ENCODE peak calls at places on chromosomes 5 and 9, in ten cellular contexts. One of them, this sample, is unnamed.

GRCh38 chr5:83724915-83725314 is 4.3 kb upstream of the HAPLN1 start:
- DNase-seq in CD8-positive, alpha-beta T cell: no peak
- DNase-seq in H9: no peak
- DNase-seq in fibroblast of lung: no peak
- DNase-seq in cardiac muscle cell: no peak
- DNase-seq in aorta: no peak
- DNase-seq in HCT116: no peak
- DNase-seq in SK-N-SH: peak
- DNase-seq in upper lobe of left lung: no peak
- DNase-seq in A549: no peak
- DNase-seq in this sample: no peak

GRCh38 chr5:31237159-31237558 is 43.7 kb downstream of the CDH6 start:
- DNase-seq in CD8-positive, alpha-beta T cell: no peak
- DNase-seq in H9: no peak
- DNase-seq in fibroblast of lung: no peak
- DNase-seq in cardiac muscle cell: no peak
- DNase-seq in aorta: no peak
- DNase-seq in HCT116: no peak
- DNase-seq in SK-N-SH: peak
- DNase-seq in upper lobe of left lung: no peak
- DNase-seq in A549: no peak
- DNase-seq in this sample: no peak

GRCh38 chr9:130906727-130907416 is 10.3 kb upstream of the QRFP start:
- DNase-seq in CD8-positive, alpha-beta T cell: no peak
- DNase-seq in H9: no peak
- DNase-seq in fibroblast of lung: no peak
- DNase-seq in cardiac muscle cell: no peak
- DNase-seq in aorta: no peak
- DNase-seq in HCT116: no peak
- DNase-seq in SK-N-SH: no peak
- DNase-seq in upper lobe of left lung: no peak
- DNase-seq in A549: no peak
- DNase-seq in this sample: no peak

GRCh38 chr5:145975001-145975360 is 38.6 kb downstream of the SH3RF2 start:
- DNase-seq in CD8-positive, alpha-beta T cell: no peak
- DNase-seq in H9: no peak
- DNase-seq in fibroblast of lung: no peak
- DNase-seq in cardiac muscle cell: no peak
- DNase-seq in aorta: peak
- DNase-seq in HCT116: no peak
- DNase-seq in SK-N-SH: no peak
- DNase-seq in upper lobe of left lung: no peak
- DNase-seq in A549: no peak
- DNase-seq in this sample: peak

GRCh38 chr5:137348759-137349158 is 150.4 kb downstream of the SPOCK1 start:
- DNase-seq in CD8-positive, alpha-beta T cell: no peak
- DNase-seq in H9: no peak
- DNase-seq in fibroblast of lung: no peak
- DNase-seq in cardiac muscle cell: no peak
- DNase-seq in aorta: no peak
- DNase-seq in HCT116: no peak
- DNase-seq in SK-N-SH: no peak
- DNase-seq in upper lobe of left lung: no peak
- DNase-seq in A549: no peak
- DNase-seq in this sample: no peak

GRCh38 chr5:51652980-51653379 is 269.7 kb downstream of the ISL1 start:
- DNase-seq in CD8-positive, alpha-beta T cell: no peak
- DNase-seq in H9: no peak
- DNase-seq in fibroblast of lung: peak
- DNase-seq in cardiac muscle cell: no peak
- DNase-seq in aorta: no peak
- DNase-seq in HCT116: no peak
- DNase-seq in SK-N-SH: no peak
- DNase-seq in upper lobe of left lung: no peak
- DNase-seq in A549: no peak
- DNase-seq in this sample: no peak

GRCh38 chr9:764105-764524 is 77.4 kb upstream of the DMRT1 start:
- DNase-seq in CD8-positive, alpha-beta T cell: no peak
- DNase-seq in H9: peak
- DNase-seq in fibroblast of lung: peak
- DNase-seq in cardiac muscle cell: peak
- DNase-seq in aorta: peak
- DNase-seq in HCT116: peak
- DNase-seq in SK-N-SH: peak
- DNase-seq in upper lobe of left lung: peak
- DNase-seq in A549: peak
- DNase-seq in this sample: peak

GRCh38 chr5:156515799-156516198 is 188.8 kb downstream of the SGCD start:
- DNase-seq in CD8-positive, alpha-beta T cell: no peak
- DNase-seq in H9: peak
- DNase-seq in fibroblast of lung: no peak
- DNase-seq in cardiac muscle cell: no peak
- DNase-seq in aorta: no peak
- DNase-seq in HCT116: no peak
- DNase-seq in SK-N-SH: no peak
- DNase-seq in upper lobe of left lung: no peak
- DNase-seq in A549: no peak
- DNase-seq in this sample: no peak

GRCh38 chr9:69174645-69175487 is 789 bp downstream of the TJP2 start:
- DNase-seq in CD8-positive, alpha-beta T cell: no peak
- DNase-seq in H9: peak
- DNase-seq in fibroblast of lung: peak
- DNase-seq in cardiac muscle cell: peak
- DNase-seq in aorta: peak
- DNase-seq in HCT116: no peak
- DNase-seq in SK-N-SH: peak
- DNase-seq in upper lobe of left lung: peak
- DNase-seq in A549: no peak
- DNase-seq in this sample: no peak

GRCh38 chr5:13498279-13498678 is 446.2 kb downstream of the DNAH5 start:
- DNase-seq in CD8-positive, alpha-beta T cell: no peak
- DNase-seq in H9: no peak
- DNase-seq in fibroblast of lung: no peak
- DNase-seq in cardiac muscle cell: no peak
- DNase-seq in aorta: no peak
- DNase-seq in HCT116: no peak
- DNase-seq in SK-N-SH: no peak
- DNase-seq in upper lobe of left lung: no peak
- DNase-seq in A549: no peak
- DNase-seq in this sample: no peak

GRCh38 chr5:13508559-13508958 is 435.9 kb downstream of the DNAH5 start:
- DNase-seq in CD8-positive, alpha-beta T cell: no peak
- DNase-seq in H9: no peak
- DNase-seq in fibroblast of lung: no peak
- DNase-seq in cardiac muscle cell: no peak
- DNase-seq in aorta: no peak
- DNase-seq in HCT116: no peak
- DNase-seq in SK-N-SH: no peak
- DNase-seq in upper lobe of left lung: no peak
- DNase-seq in A549: no peak
- DNase-seq in this sample: no peak

GRCh38 chr5:13505326-13505725 is 439.2 kb downstream of the DNAH5 start:
- DNase-seq in CD8-positive, alpha-beta T cell: no peak
- DNase-seq in H9: no peak
- DNase-seq in fibroblast of lung: no peak
- DNase-seq in cardiac muscle cell: no peak
- DNase-seq in aorta: no peak
- DNase-seq in HCT116: no peak
- DNase-seq in SK-N-SH: no peak
- DNase-seq in upper lobe of left lung: no peak
- DNase-seq in A549: no peak
- DNase-seq in this sample: no peak

DNA sequence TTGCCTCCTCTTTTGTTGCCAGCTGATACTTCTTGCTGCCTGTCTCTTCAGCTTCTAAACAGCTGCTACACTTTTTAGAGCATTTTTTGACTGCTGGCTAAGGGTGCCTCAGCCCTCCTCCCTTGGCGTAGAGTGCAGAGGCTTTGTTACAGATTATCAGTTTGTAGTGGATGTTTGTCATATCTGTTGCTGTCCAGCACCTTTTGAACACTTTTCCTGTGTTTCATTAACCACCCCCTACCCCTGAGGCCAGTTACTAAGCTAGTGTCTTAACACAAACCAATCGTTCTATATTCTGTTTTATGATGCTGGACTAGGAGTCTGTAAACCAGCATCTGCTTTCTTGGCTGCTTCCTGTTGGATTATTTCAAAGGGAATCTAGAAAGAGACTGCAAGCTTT is 441.5 kb downstream of the DNAH5 start:
- DNase-seq in CD8-positive, alpha-beta T cell: no peak
- DNase-seq in H9: no peak
- DNase-seq in fibroblast of lung: no peak
- DNase-seq in cardiac muscle cell: no peak
- DNase-seq in aorta: no peak
- DNase-seq in HCT116: no peak
- DNase-seq in SK-N-SH: no peak
- DNase-seq in upper lobe of left lung: no peak
- DNase-seq in A549: no peak
- DNase-seq in this sample: no peak
- H3K27ac ChIP-seq in CD8-positive, alpha-beta T cell: no peak
- H3K27ac ChIP-seq in H9: no peak
- H3K27ac ChIP-seq in fibroblast of lung: no peak
- H3K27ac ChIP-seq in cardiac muscle cell: no peak
- H3K27ac ChIP-seq in aorta: no peak
- H3K27ac ChIP-seq in HCT116: no peak
- H3K27ac ChIP-seq in SK-N-SH: no peak
- H3K27ac ChIP-seq in upper lobe of left lung: no peak
- H3K27ac ChIP-seq in A549: no peak
- H3K27ac ChIP-seq in this sample: no peak

GRCh38 chr9:114053246-114054005 is 24.7 kb downstream of the AMBP start:
- DNase-seq in CD8-positive, alpha-beta T cell: no peak
- DNase-seq in H9: peak
- DNase-seq in fibroblast of lung: no peak
- DNase-seq in cardiac muscle cell: no peak
- DNase-seq in aorta: no peak
- DNase-seq in HCT116: no peak
- DNase-seq in SK-N-SH: no peak
- DNase-seq in upper lobe of left lung: peak
- DNase-seq in A549: no peak
- DNase-seq in this sample: no peak
- H3K27ac ChIP-seq in CD8-positive, alpha-beta T cell: no peak
- H3K27ac ChIP-seq in H9: no peak
- H3K27ac ChIP-seq in fibroblast of lung: no peak
- H3K27ac ChIP-seq in cardiac muscle cell: no peak
- H3K27ac ChIP-seq in aorta: no peak
- H3K27ac ChIP-seq in HCT116: no peak
- H3K27ac ChIP-seq in SK-N-SH: no peak
- H3K27ac ChIP-seq in upper lobe of left lung: no peak
- H3K27ac ChIP-seq in A549: no peak
- H3K27ac ChIP-seq in this sample: no peak

GRCh38 chr9:126523621-126524111 is 90.1 kb upstream of the LMX1B start:
- DNase-seq in CD8-positive, alpha-beta T cell: no peak
- DNase-seq in H9: no peak
- DNase-seq in fibroblast of lung: no peak
- DNase-seq in cardiac muscle cell: no peak
- DNase-seq in aorta: no peak
- DNase-seq in HCT116: no peak
- DNase-seq in SK-N-SH: peak
- DNase-seq in upper lobe of left lung: peak
- DNase-seq in A549: no peak
- DNase-seq in this sample: no peak
- H3K27ac ChIP-seq in CD8-positive, alpha-beta T cell: no peak
- H3K27ac ChIP-seq in H9: no peak
- H3K27ac ChIP-seq in fibroblast of lung: no peak
- H3K27ac ChIP-seq in cardiac muscle cell: no peak
- H3K27ac ChIP-seq in aorta: no peak
- H3K27ac ChIP-seq in HCT116: no peak
- H3K27ac ChIP-seq in SK-N-SH: peak
- H3K27ac ChIP-seq in upper lobe of left lung: peak
- H3K27ac ChIP-seq in A549: no peak
- H3K27ac ChIP-seq in this sample: peak

GRCh38 chr5:180823938-180824629 is 21.5 kb upstream of the MGAT1 start:
- DNase-seq in CD8-positive, alpha-beta T cell: no peak
- DNase-seq in H9: no peak
- DNase-seq in fibroblast of lung: no peak
- DNase-seq in cardiac muscle cell: no peak
- DNase-seq in aorta: no peak
- DNase-seq in HCT116: no peak
- DNase-seq in SK-N-SH: no peak
- DNase-seq in upper lobe of left lung: no peak
- DNase-seq in A549: no peak
- DNase-seq in this sample: no peak

GRCh38 chr5:180823346-180823745 is 20.7 kb upstream of the MGAT1 start:
- DNase-seq in CD8-positive, alpha-beta T cell: no peak
- DNase-seq in H9: no peak
- DNase-seq in fibroblast of lung: no peak
- DNase-seq in cardiac muscle cell: no peak
- DNase-seq in aorta: no peak
- DNase-seq in HCT116: no peak
- DNase-seq in SK-N-SH: no peak
- DNase-seq in upper lobe of left lung: no peak
- DNase-seq in A549: no peak
- DNase-seq in this sample: no peak

GRCh38 chr5:180821538-180821937 is 18.9 kb upstream of the MGAT1 start:
- DNase-seq in CD8-positive, alpha-beta T cell: no peak
- DNase-seq in H9: no peak
- DNase-seq in fibroblast of lung: no peak
- DNase-seq in cardiac muscle cell: no peak
- DNase-seq in aorta: no peak
- DNase-seq in HCT116: no peak
- DNase-seq in SK-N-SH: no peak
- DNase-seq in upper lobe of left lung: no peak
- DNase-seq in A549: no peak
- DNase-seq in this sample: no peak

GRCh38 chr5:180825768-180826525 is 23.3 kb upstream of the MGAT1 start:
- DNase-seq in CD8-positive, alpha-beta T cell: no peak
- DNase-seq in H9: no peak
- DNase-seq in fibroblast of lung: peak
- DNase-seq in cardiac muscle cell: no peak
- DNase-seq in aorta: peak
- DNase-seq in HCT116: no peak
- DNase-seq in SK-N-SH: no peak
- DNase-seq in upper lobe of left lung: peak
- DNase-seq in A549: no peak
- DNase-seq in this sample: no peak

DNA sequence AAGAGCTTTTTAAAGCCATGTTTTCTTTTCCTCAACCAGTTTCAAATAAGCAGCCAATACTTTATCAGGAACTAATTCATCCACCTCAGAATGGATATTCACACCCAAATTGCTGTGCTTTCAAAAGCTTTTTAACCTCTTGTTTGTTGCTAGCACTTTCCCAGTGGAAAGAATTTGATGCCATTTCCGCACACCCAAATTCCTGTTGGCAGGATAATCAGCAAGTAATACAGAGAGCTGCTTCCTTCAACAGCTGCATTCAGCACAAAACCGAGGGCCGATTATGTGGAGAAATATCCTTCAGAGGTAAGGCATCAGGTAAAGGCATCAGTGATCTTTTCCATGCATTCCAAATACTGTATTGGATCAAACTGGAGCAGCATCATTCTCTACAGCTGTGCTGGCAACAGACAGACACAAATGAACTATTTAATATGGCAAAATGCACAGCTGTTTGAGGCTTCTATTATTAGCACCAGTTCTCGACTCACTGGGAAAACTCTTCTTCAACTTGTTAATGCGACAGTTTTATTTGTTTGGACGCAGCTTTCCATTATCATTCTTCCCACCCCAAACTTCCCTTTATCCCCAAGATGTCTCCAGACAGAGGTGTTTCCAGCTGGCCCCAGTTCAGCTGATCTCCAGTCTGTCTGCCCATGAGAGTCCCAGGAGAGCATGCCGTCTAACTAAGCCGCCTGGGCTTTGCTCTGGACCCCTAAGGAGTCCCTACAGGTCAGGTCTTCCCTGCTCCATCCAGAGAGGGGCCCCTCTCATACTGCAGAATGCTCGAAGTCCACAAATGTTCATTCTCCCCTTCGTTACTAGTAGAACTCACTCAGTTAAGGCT is 22.2 kb upstream of the MGAT1 start:
- DNase-seq in CD8-positive, alpha-beta T cell: no peak
- DNase-seq in H9: no peak
- DNase-seq in fibroblast of lung: no peak
- DNase-seq in cardiac muscle cell: no peak
- DNase-seq in aorta: no peak
- DNase-seq in HCT116: no peak
- DNase-seq in SK-N-SH: no peak
- DNase-seq in upper lobe of left lung: no peak
- DNase-seq in A549: no peak
- DNase-seq in this sample: no peak
- H3K27ac ChIP-seq in CD8-positive, alpha-beta T cell: no peak
- H3K27ac ChIP-seq in H9: no peak
- H3K27ac ChIP-seq in fibroblast of lung: no peak
- H3K27ac ChIP-seq in cardiac muscle cell: no peak
- H3K27ac ChIP-seq in aorta: no peak
- H3K27ac ChIP-seq in HCT116: no peak
- H3K27ac ChIP-seq in SK-N-SH: no peak
- H3K27ac ChIP-seq in upper lobe of left lung: peak
- H3K27ac ChIP-seq in A549: no peak
- H3K27ac ChIP-seq in this sample: peak